ENCODE peak calls at places on chromosomes 7 and 10, in five cellular contexts. J is sigmoid colon, Y is NCI-H345, U is tibial artery, K is psoas muscle. A is an unnamed sample.

GRCh38 chr7:12031186-12031585 is 179.9 kb upstream of the TMEM106B start:
- DNase-seq in J (no peak), Y (no peak), U (no peak), K (no peak), A (no peak)

GRCh38 chr7:70387197-70387596 is 744.7 kb upstream of the GALNT17 start:
- DNase-seq in J (no peak), Y (no peak), U (peak; percentile 23), K (no peak), A (no peak)

GRCh38 chr7:157845203-157845810 is 508.5 kb downstream of the DNAJB6 start:
- DNase-seq in J (no peak), Y (no peak), U (no peak), K (peak; percentile 38), A (peak; percentile 38)

GRCh38 chr10:120372917-120373316 is 84.1 kb upstream of the PLPP4 start:
- DNase-seq in J (no peak), Y (no peak), U (no peak), K (no peak), A (no peak)

GRCh38 chr7:154581251-154581890 is 421.6 kb downstream of the PAXIP1 start:
- DNase-seq in J (no peak), Y (peak; percentile 18), U (no peak), K (no peak), A (no peak)

GRCh38 chr10:128528781-128529180 is 402.6 kb upstream of the MKI67 start:
- DNase-seq in J (no peak), Y (no peak), U (no peak), K (no peak), A (no peak)

GRCh38 chr10:13173619-13174018 is 12.3 kb downstream of the MCM10 start:
- DNase-seq in J (no peak), Y (no peak), U (no peak), K (no peak), A (no peak)

GRCh38 chr7:112357136-112357535 is 93.1 kb upstream of the IFRD1 start:
- DNase-seq in J (no peak), Y (no peak), U (no peak), K (no peak), A (no peak)

GRCh38 chr7:28180364-28181147 is at the start of gene JAZF1:
- DNase-seq in J (peak; percentile 86), Y (peak; percentile 66), U (peak; percentile 45), K (peak; percentile 80), A (peak; percentile 82)